ENCODE peak calls at places on chromosomes 16 and 17, in nine cellular contexts. M, X, V, N, L, O, K, P and R are unnamed samples.

GRCh38 chr17:81306491-81306890 is 11.4 kb upstream of the SLC38A10 start:
- DNase-seq in K (no peak), L (no peak), N (no peak), O (no peak), X (no peak), M (no peak), P (no peak), V (no peak), R (no peak)

GRCh38 chr16:70468776-70469525 is 14.6 kb downstream of the FCSK start:
- DNase-seq in V (no peak), M (no peak), P (no peak), L (no peak), X (no peak), N (no peak), K (no peak), O (no peak), R (no peak)

GRCh38 chr16:12092347-12092882 is 115.9 kb downstream of the SNX29 start:
- DNase-seq in V (no peak), O (no peak), M (no peak), L (peak), K (peak), P (no peak), X (peak), N (no peak), R (no peak)

GRCh38 chr17:64041912-64042311 is 21.5 kb upstream of the ICAM2 start:
- DNase-seq in V (no peak), M (no peak), X (no peak), N (no peak), P (no peak), L (no peak), K (no peak), O (no peak), R (no peak)

GRCh38 chr17:8004899-8005298 is 2.5 kb downstream of the GUCY2D start:
- DNase-seq in N (no peak), M (no peak), V (no peak), L (no peak), O (no peak), K (peak), X (no peak), P (no peak), R (no peak)

GRCh38 chr17:18862011-18862410 is 4.1 kb downstream of the PRPSAP2 start:
- DNase-seq in X (no peak), L (peak), O (no peak), K (no peak), M (no peak), P (no peak), V (no peak), N (no peak), R (no peak)

GRCh38 chr17:55296171-55296695 is 31.5 kb downstream of the HLF start:
- DNase-seq in M (no peak), V (no peak), P (no peak), L (no peak), K (no peak), N (no peak), X (no peak), O (no peak), R (no peak)

GRCh38 chr17:45170280-45170975 is 8.8 kb downstream of the HEXIM2 start:
- DNase-seq in O (no peak), P (peak), V (no peak), M (no peak), X (no peak), L (no peak), N (no peak), K (no peak), R (no peak)

GRCh38 chr17:73003487-73003886 is 89.0 kb downstream of the SLC39A11 start:
- DNase-seq in L (no peak), P (no peak), V (no peak), X (no peak), K (no peak), N (no peak), M (no peak), O (no peak), R (no peak)

GRCh38 chr16:87129771-87130170 is 187.4 kb downstream of the C16orf95 start:
- DNase-seq in L (no peak), P (peak), X (no peak), M (no peak), N (no peak), O (no peak), V (no peak), K (peak), R (no peak)

GRCh38 chr16:86316967-86317616 is 193.2 kb upstream of the FOXF1 start:
- DNase-seq in O (no peak), K (no peak), M (no peak), P (no peak), L (no peak), V (no peak), N (no peak), X (no peak), R (no peak)

GRCh38 chr16:89404561-89404960 is 85.8 kb downstream of the ANKRD11 start:
- DNase-seq in P (no peak), M (no peak), O (no peak), K (no peak), N (no peak), X (no peak), L (no peak), V (no peak), R (no peak)

GRCh38 chr16:85971877-85972638 is 73.1 kb downstream of the IRF8 start:
- DNase-seq in N (no peak), M (no peak), P (no peak), X (no peak), L (no peak), V (no peak), O (no peak), K (peak), R (no peak)

GRCh38 chr17:74633261-74633783 is 9.8 kb upstream of the CD300E start:
- DNase-seq in P (no peak), V (no peak), K (no peak), X (no peak), M (no peak), L (no peak), O (no peak), N (no peak), R (peak)

GRCh38 chr17:58527949-58528348 is 13.5 kb upstream of the MTMR4 start:
- DNase-seq in P (no peak), K (peak), X (no peak), L (no peak), N (no peak), O (no peak), M (no peak), V (no peak), R (no peak)

GRCh38 chr16:11248133-11248532 is 7.9 kb downstream of the SOCS1 start:
- DNase-seq in K (peak), P (no peak), N (no peak), M (no peak), O (no peak), L (no peak), X (no peak), V (no peak), R (no peak)

GRCh38 chr17:65820306-65820705 is 258.9 kb upstream of the AXIN2 start:
- DNase-seq in L (no peak), V (no peak), M (no peak), K (no peak), O (no peak), P (no peak), X (no peak), N (no peak), R (no peak)

GRCh38 chr17:28901866-28902818 is 737 bp downstream of the DHRS13 start:
- DNase-seq in L (peak), O (peak), N (peak), X (no peak), M (no peak), P (no peak), V (peak), K (no peak), R (peak)
- TF ChIP-seq CTCF in L (no peak), O (no peak), N (no peak), X (no peak), M (no peak), P (no peak), V (no peak), K (no peak), R (no peak)

GRCh38 chr17:5024604-5025003 is 10.6 kb downstream of the SLC52A1 start:
- DNase-seq in N (no peak), O (no peak), M (no peak), P (no peak), L (no peak), K (no peak), X (no peak), V (no peak), R (no peak)

GRCh38 chr17:5022171-5022711 is 13.0 kb downstream of the SLC52A1 start:
- DNase-seq in O (no peak), V (no peak), M (no peak), P (no peak), K (no peak), L (no peak), N (no peak), X (no peak), R (no peak)

GRCh38 chr17:5020502-5021023 is 14.7 kb downstream of the SLC52A1 start:
- DNase-seq in P (no peak), N (no peak), V (no peak), L (no peak), K (no peak), M (no peak), X (no peak), O (no peak), R (no peak)

GRCh38 chr17:5023588-5024147 is 11.6 kb downstream of the SLC52A1 start:
- DNase-seq in V (no peak), O (no peak), N (no peak), X (no peak), K (no peak), M (no peak), P (no peak), L (no peak), R (no peak)

GRCh38 chr17:5019475-5019956 is 15.7 kb downstream of the SLC52A1 start:
- DNase-seq in P (no peak), X (no peak), L (no peak), M (peak), N (peak), O (peak), V (no peak), K (peak), R (no peak)
- TF ChIP-seq CTCF in P (peak), X (peak), L (no peak), M (no peak), N (peak), O (peak), V (no peak), K (peak), R (no peak)

DNA sequence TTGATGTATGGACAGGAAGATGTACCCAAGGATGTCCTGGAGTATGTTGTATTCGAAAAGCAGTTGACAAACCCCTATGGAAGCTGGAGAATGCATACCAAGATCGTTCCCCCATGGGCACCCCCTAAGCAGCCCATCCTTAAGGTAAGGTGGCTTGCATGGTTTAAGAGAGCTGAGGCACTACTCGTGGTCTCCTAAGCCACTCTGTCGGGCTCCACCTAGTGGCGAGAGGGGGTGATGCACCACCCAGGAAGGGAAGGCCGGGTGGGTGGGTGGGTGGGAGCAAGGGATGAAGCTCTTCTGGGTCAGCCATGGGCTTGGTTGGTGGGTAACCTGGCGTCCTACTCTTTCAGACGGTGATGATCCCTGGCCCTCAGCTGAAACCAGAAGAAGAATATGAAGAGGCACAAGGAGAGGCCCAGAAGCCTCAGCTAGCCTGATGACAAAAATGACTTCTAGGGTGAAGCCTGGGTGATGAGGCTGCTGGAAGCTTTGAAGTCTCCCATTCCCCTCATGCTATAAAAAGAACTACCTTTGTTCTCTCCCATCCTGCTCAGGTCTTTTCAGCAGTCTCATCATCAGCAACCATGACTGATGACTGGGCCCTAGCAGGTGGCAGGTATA is 21.5 kb downstream of the GPR179 start:
- DNase-seq in V (peak), N (peak), X (no peak), P (peak), L (peak), K (peak), M (peak), O (peak), R (peak)
- TF ChIP-seq CTCF in V (peak), N (peak), X (peak), P (peak), L (peak), K (peak), M (peak), O (peak), R (peak)

GRCh38 chr16:30351001-30351441 is 4.1 kb downstream of the CD2BP2 start:
- DNase-seq in K (no peak), L (no peak), M (no peak), N (no peak), V (no peak), O (peak), X (no peak), P (peak), R (no peak)

GRCh38 chr16:30354423-30355143 is 525 bp downstream of the CD2BP2 start:
- DNase-seq in O (peak), V (peak), N (no peak), L (no peak), X (no peak), P (peak), K (peak), M (peak), R (no peak)

GRCh38 chr16:30351586-30352419 is 3.3 kb downstream of the CD2BP2 start:
- DNase-seq in P (peak), N (no peak), M (no peak), X (no peak), L (peak), K (peak), V (no peak), O (peak), R (peak)

GRCh38 chr16:30353438-30354129 is 1.5 kb downstream of the CD2BP2 start:
- DNase-seq in O (no peak), L (no peak), K (no peak), V (no peak), X (no peak), N (no peak), M (no peak), P (peak), R (no peak)

DNA sequence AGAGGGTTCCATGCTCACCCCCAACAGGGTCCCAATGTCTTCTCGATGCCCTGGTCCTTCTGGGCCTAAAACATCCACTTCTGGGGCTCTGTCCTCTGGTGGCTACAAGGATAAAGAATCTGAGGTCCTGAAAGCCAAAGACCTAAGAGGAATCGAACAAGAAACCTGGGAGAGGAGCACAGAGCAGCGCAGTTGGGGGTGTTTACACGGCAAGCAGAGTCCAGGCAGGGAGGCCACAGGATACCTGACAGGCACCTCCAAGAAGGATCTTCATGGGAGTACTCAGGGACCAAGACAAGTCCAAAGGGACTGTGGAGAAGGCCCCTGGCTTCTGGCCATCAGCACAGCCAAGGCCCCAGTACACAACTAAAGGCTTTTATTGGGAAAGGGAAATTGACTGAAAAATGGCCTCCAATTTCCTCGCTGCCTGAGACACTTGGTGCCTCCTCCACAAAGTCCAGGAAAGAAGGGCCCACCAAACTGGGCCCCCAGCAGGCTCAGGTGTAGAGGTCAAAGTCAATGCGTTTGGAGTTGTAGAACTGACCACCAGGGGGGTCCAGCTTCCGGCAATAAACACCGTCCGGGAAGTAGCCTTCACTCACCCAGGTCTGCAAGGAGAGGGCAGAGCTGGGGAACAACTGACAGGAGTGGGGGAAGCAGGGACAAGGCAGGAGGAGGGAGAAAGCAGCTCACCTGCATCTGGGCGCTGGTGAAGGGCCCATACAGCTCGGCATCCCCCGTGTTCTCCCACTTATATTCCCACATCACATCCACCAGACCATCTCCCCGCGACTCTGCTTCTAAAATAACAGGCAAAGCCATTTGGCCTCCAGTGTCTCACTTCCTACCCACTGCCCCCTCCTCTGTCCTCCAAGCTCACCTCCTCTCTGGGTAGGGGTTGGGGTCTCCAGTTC is 2.4 kb downstream of the CD2BP2 start:
- DNase-seq in O (peak), M (no peak), V (no peak), L (no peak), P (peak), X (no peak), K (no peak), N (no peak), R (no peak)
- TF ChIP-seq CTCF in O (peak), M (no peak), V (peak), L (no peak), P (peak), X (peak), K (peak), N (peak), R (no peak)